ENCODE peak calls at places on chromosomes 2 and 18, in five cellular contexts. P, W, B, L and A are unnamed samples.

GRCh38 chr18:70294471-70295191 is 5.8 kb downstream of the SOCS6 start:
- DNase-seq in W (no peak), P (no peak), L (no peak), B (no peak), A (no peak)

GRCh38 chr2:241593271-241593670 is 34.7 kb downstream of the BOK start:
- DNase-seq in B (no peak), L (no peak), P (no peak), W (no peak), A (no peak)

GRCh38 chr2:206275274-206276160 is 1.1 kb downstream of the ZDBF2 start:
- DNase-seq in W (no peak), L (no peak), P (no peak), B (no peak), A (no peak)

GRCh38 chr18:74598350-74599001 is 806 bp downstream of the ZNF407 start:
- DNase-seq in W (peak), B (no peak), P (peak), L (peak), A (peak)

GRCh38 chr18:10453885-10454772 is at the start of gene APCDD1:
- DNase-seq in L (peak), B (no peak), W (peak), P (peak), A (peak)

GRCh38 chr18:8982416-8983183 is 119.9 kb upstream of the NDUFV2 start:
- DNase-seq in B (peak), P (no peak), L (no peak), W (peak), A (no peak)

GRCh38 chr2:146994246-146994645 is 850.6 kb upstream of the ACVR2A start:
- DNase-seq in P (no peak), W (no peak), L (no peak), B (no peak), A (no peak)

GRCh38 chr18:8124232-8125146 is 484.7 kb upstream of the RAB12 start:
- DNase-seq in L (no peak), P (no peak), B (no peak), W (no peak), A (no peak)

GRCh38 chr2:64770781-64771334 is 117.1 kb upstream of the SERTAD2 start:
- DNase-seq in W (no peak), L (no peak), P (peak), B (peak), A (no peak)

GRCh38 chr2:28346587-28346986 is 46.1 kb upstream of the FOSL2 start:
- DNase-seq in B (peak), W (no peak), P (peak), L (no peak), A (no peak)

GRCh38 chr2:237695201-237695780 is 67.9 kb downstream of the LRRFIP1 start:
- DNase-seq in B (peak), W (no peak), P (peak), L (no peak), A (no peak)

GRCh38 chr2:120353931-120354330 is 8.0 kb downstream of the INHBB start:
- DNase-seq in B (no peak), L (no peak), P (no peak), W (no peak), A (no peak)

GRCh38 chr2:148642891-148643416 is 1.6 kb upstream of the EPC2 start:
- DNase-seq in B (no peak), P (no peak), L (no peak), W (peak), A (no peak)

GRCh38 chr18:74546751-74547530 is 12.6 kb downstream of the CNDP1 start:
- DNase-seq in W (no peak), L (no peak), B (no peak), P (no peak), A (no peak)

GRCh38 chr2:227759411-227760113 is 13.9 kb downstream of the SCYGR8 start:
- DNase-seq in L (no peak), B (no peak), W (no peak), P (no peak), A (no peak)

GRCh38 chr18:76460482-76460881 is 34.6 kb downstream of the ZNF516 start:
- DNase-seq in L (no peak), P (no peak), B (no peak), W (no peak), A (no peak)

GRCh38 chr18:80132196-80132812 is 23.2 kb downstream of the ADNP2 start:
- DNase-seq in B (no peak), W (no peak), P (no peak), L (no peak), A (no peak)

GRCh38 chr2:81395746-81396145 is 1091.2 kb upstream of the LRRTM1 start:
- DNase-seq in B (no peak), L (no peak), P (no peak), W (no peak), A (no peak)

GRCh38 chr18:11553098-11553940 is 56.1 kb upstream of the SLC35G4 start:
- DNase-seq in W (no peak), P (no peak), L (no peak), B (peak), A (peak)

GRCh38 chr2:129936334-129936934 is 43.0 kb upstream of the RAB6C start:
- DNase-seq in B (no peak), W (no peak), L (no peak), P (no peak), A (no peak)

GRCh38 chr2:239674101-239674980 is 273.5 kb upstream of the HDAC4 start:
- DNase-seq in L (no peak), B (no peak), P (no peak), W (no peak), A (no peak)

GRCh38 chr18:9737814-9738160 is 29.7 kb downstream of the RAB31 start:
- DNase-seq in B (no peak), P (no peak), L (peak), W (no peak), A (no peak)

GRCh38 chr2:54675738-54676137 is 47.7 kb upstream of the EML6 start:
- DNase-seq in P (no peak), B (no peak), L (no peak), W (no peak), A (no peak)

GRCh38 chr2:228628682-228629081 is 447.2 kb upstream of the SPHKAP start:
- DNase-seq in B (no peak), P (no peak), W (no peak), L (no peak), A (no peak)

GRCh38 chr2:234949762-234950434 is 1.9 kb upstream of the SH3BP4 start:
- DNase-seq in W (no peak), L (no peak), B (peak), P (no peak), A (no peak)

GRCh38 chr2:203782262-203782976 is 76.0 kb downstream of the CD28 start:
- DNase-seq in W (peak), L (no peak), B (peak), P (no peak), A (no peak)

GRCh38 chr2:140893685-140894084 is 1237.1 kb downstream of the LRP1B start:
- DNase-seq in W (no peak), L (no peak), P (no peak), B (peak), A (no peak)

GRCh38 chr2:99439989-99440388 is 49.8 kb downstream of the REV1 start:
- DNase-seq in L (no peak), W (no peak), P (no peak), B (no peak), A (no peak)

GRCh38 chr2:59232394-59233165 is 991.5 kb upstream of the FANCL start:
- DNase-seq in L (no peak), P (no peak), B (no peak), W (no peak), A (no peak)

GRCh38 chr2:151638188-151638933 is 95.9 kb downstream of the NEB start:
- DNase-seq in P (no peak), W (no peak), B (no peak), L (no peak), A (no peak)

GRCh38 chr18:596288-596881 is 403 bp upstream of the CLUL1 start:
- DNase-seq in W (peak), L (peak), P (no peak), B (no peak), A (no peak)

DNA sequence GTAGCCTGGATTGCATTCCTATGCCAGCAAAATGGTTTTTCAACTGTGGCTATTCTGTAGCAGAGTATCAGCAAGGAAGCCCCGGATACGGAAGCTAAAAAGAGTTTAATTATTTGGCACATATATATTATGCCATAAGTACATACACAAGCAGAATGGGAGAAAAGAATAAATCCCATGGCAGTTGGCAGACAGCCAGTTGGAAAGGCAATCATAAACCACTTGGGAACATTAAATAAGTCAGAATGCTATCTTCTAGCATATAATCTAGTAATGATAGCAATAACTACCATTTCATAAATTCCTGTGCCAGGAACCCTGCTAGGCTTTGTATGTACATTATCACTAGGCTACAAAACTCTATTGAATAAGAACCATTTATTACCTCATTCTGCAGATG is 26.0 kb downstream of the GALNT5 start:
- DNase-seq in L (no peak), W (no peak), B (no peak), P (no peak), A (no peak)
- TF ChIP-seq CTCF in L (no peak), W (no peak), B (no peak), P (no peak), A (no peak)

GRCh38 chr2:3539836-3540235 is 18.3 kb downstream of the RNASEH1 start:
- DNase-seq in P (no peak), W (no peak), B (no peak), L (no peak), A (no peak)
- TF ChIP-seq CTCF in P (no peak), W (no peak), B (no peak), L (no peak), A (no peak)

DNA sequence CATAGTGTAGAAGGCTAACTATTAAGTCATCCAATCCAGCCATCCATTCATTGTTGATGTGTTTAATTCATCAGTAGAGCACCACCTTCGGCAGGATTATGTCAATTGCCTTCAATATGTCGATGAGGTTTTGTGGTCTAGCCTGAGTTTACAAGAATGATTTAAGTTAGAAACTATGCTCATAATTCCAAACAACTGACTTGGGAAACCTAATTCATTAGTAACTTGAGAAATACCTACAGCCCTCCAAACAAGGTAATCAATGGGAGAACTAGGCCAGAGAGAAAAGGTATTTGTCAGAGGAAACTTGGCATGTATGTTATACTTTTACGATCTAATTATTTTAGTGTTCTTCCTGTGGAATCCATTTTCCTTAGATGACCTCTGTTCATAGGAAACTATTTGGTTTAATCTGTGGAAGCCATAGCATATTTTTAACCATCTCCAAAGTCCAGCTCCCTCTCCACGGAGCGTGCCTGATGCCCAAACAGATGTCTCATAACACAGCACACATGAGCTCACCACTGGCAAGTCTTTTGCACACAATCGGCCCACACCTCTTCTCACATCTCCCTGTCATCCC is 148.5 kb downstream of the GFPT1 start:
- DNase-seq in W (no peak), B (peak), L (no peak), P (no peak), A (no peak)
- TF ChIP-seq CTCF in W (no peak), B (peak), L (no peak), P (no peak), A (no peak)

GRCh38 chr2:3179626-3180025 is 198.0 kb downstream of the EIPR1 start:
- DNase-seq in L (no peak), P (no peak), B (no peak), W (no peak), A (no peak)
- TF ChIP-seq CTCF in L (no peak), P (no peak), B (no peak), W (no peak), A (no peak)

DNA sequence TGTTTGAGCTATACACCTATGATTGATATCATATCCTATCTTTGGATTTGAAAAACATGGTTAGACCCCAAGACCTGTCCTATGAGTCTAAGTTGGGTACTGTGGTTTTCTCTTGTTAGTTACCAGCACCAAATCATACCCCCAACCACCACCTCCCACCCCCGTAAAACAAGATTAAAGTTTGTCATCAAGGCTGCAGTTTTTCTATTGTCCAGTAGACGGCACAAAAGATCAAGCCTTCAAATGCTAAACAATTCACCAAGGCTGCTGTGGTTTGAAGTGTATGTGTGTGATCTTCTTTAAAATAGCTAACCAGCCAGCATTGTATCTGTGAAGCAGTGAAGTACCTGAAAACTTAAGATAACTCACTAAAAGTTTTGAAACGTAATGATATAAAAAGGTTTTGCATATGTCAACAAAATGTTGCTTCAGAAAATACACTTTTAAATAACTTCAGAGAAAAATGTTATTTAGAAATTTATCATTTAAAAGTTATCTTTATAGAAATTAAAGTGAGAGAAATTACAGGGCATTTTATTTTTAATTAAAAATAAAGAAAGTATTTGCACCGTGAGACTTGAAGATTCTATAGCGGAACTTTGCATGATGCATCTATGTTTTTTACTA is 5.8 kb upstream of the MEIS1 start:
- DNase-seq in L (no peak), B (no peak), W (no peak), P (no peak), A (no peak)
- TF ChIP-seq CTCF in L (peak), B (peak), W (peak), P (peak), A (peak)

DNA sequence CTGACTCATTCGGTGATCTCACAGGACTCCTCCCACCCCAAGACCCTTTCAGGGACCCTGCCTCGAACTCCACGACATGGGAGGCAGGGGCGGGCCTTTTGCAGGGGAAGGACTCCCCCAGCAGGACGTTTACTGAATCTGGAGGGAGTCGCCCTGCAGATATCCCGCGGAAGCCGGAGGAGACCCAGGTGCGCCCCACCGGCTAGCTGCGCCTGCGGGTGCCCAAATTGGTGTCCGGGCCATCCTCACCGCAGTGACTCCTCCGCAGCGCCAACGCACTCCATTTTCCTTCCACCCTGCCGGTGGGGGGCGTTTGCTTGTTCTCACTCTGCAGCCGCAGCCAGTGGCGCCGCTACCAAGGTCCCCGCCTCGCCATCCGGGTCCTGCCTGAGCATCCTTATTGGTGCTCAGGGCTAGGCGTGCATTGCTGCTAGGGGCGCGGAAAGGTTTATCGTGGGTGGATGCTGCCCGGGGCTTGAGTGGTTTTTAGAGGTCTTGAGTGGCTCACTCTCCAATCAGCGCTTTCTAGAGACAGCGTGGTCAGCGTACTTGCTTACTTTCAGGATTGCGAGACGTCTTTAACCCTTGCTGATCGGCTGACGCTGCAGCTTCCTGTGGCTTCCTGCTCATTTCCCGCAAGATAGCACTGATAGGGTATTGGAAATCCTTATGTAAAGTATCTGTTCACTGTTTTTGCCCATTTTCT is 81.4 kb downstream of the BIN1 start:
- DNase-seq in B (peak), W (peak), L (no peak), P (peak), A (peak)
- TF ChIP-seq CTCF in B (peak), W (no peak), L (no peak), P (no peak), A (peak)

GRCh38 chr2:182240862-182241371 is 185.9 kb downstream of the PDE1A start:
- DNase-seq in P (peak), B (no peak), L (no peak), W (no peak), A (no peak)
- TF ChIP-seq CTCF in P (peak), B (peak), L (no peak), W (no peak), A (peak)